ENCODE peak calls at places on chromosomes 1 and 21, in ten cellular contexts. O, U, N, I, E, P, M, K, Y and X are unnamed samples.

GRCh38 chr1:16440480-16441311 is at the start of gene NECAP2:
- DNase-seq in O (peak), U (peak), N (peak), I (peak), E (peak), P (peak), M (peak), K (peak), Y (peak), X (peak)

GRCh38 chr1:165533254-165533653 is 10.5 kb upstream of the LRRC52 start:
- DNase-seq in O (no peak), U (no peak), N (no peak), I (no peak), E (no peak), P (no peak), M (no peak), K (no peak), Y (no peak), X (no peak)

GRCh38 chr1:9716404-9717192 is 65.1 kb downstream of the PIK3CD start:
- DNase-seq in O (no peak), U (no peak), N (no peak), I (no peak), E (no peak), P (no peak), M (no peak), K (no peak), Y (no peak), X (no peak)

GRCh38 chr1:29267341-29268070 is 31.2 kb downstream of the PTPRU start:
- DNase-seq in O (no peak), U (no peak), N (no peak), I (no peak), E (no peak), P (no peak), M (no peak), K (no peak), Y (no peak), X (no peak)

GRCh38 chr1:93635614-93636543 is 45.8 kb downstream of the BCAR3 start:
- DNase-seq in O (no peak), U (no peak), N (no peak), I (no peak), E (no peak), P (no peak), M (no peak), K (peak), Y (no peak), X (no peak)

GRCh38 chr1:163596541-163597258 is 274.9 kb downstream of the NUF2 start:
- DNase-seq in O (no peak), U (no peak), N (no peak), I (no peak), E (no peak), P (no peak), M (no peak), K (no peak), Y (no peak), X (no peak)

GRCh38 chr21:44533891-44534627 is 5.9 kb downstream of the KRTAP10-1 start:
- DNase-seq in O (no peak), U (no peak), N (peak), I (no peak), E (no peak), P (peak), M (no peak), K (no peak), Y (no peak), X (no peak)

GRCh38 chr1:47179988-47180563 is 9.8 kb downstream of the PDZK1IP1 start:
- DNase-seq in O (no peak), U (no peak), N (no peak), I (no peak), E (no peak), P (no peak), M (no peak), K (no peak), Y (no peak), X (no peak)

GRCh38 chr1:183075861-183076260 is 52.6 kb downstream of the LAMC1 start:
- DNase-seq in O (no peak), U (no peak), N (no peak), I (no peak), E (no peak), P (no peak), M (no peak), K (no peak), Y (no peak), X (no peak)